ENCODE peak calls at places on chromosomes 13 and 19, in six cellular contexts. One of them, this sample, is unnamed.

GRCh38 chr19:35306473-35307246 is 14.7 kb downstream of the MAG start:
- DNase-seq in thoracic aorta: no peak
- DNase-seq in heart left ventricle: no peak
- DNase-seq in GM06990: no peak
- DNase-seq in brain microvascular endothelial cell: no peak
- DNase-seq in HCT116: no peak
- DNase-seq in this sample: no peak

GRCh38 chr19:13022859-13023636 is 27.8 kb downstream of the NFIX start:
- DNase-seq in thoracic aorta: no peak
- DNase-seq in heart left ventricle: peak; percentile 90
- DNase-seq in GM06990: peak; percentile 46
- DNase-seq in brain microvascular endothelial cell: peak; percentile 74
- DNase-seq in HCT116: no peak
- DNase-seq in this sample: no peak

GRCh38 chr19:55340144-55340783 is 588 bp downstream of the KMT5C start:
- DNase-seq in thoracic aorta: no peak
- DNase-seq in heart left ventricle: no peak
- DNase-seq in GM06990: no peak
- DNase-seq in brain microvascular endothelial cell: no peak
- DNase-seq in HCT116: no peak
- DNase-seq in this sample: no peak

GRCh38 chr19:55581145-55581827 is 638 bp upstream of the ZNF579 start:
- DNase-seq in thoracic aorta: no peak
- DNase-seq in heart left ventricle: no peak
- DNase-seq in GM06990: no peak
- DNase-seq in brain microvascular endothelial cell: no peak
- DNase-seq in HCT116: no peak
- DNase-seq in this sample: no peak

GRCh38 chr19:52689804-52690394 is 44.9 kb downstream of the ZNF611 start:
- DNase-seq in thoracic aorta: peak; percentile 4
- DNase-seq in heart left ventricle: peak; percentile 58
- DNase-seq in GM06990: peak; percentile 61
- DNase-seq in brain microvascular endothelial cell: no peak
- DNase-seq in HCT116: no peak
- DNase-seq in this sample: no peak

GRCh38 chr19:35549174-35549788 is 3.9 kb downstream of the TMEM147 start:
- DNase-seq in thoracic aorta: no peak
- DNase-seq in heart left ventricle: no peak
- DNase-seq in GM06990: peak; percentile 46
- DNase-seq in brain microvascular endothelial cell: peak; percentile 11
- DNase-seq in HCT116: peak; percentile 34
- DNase-seq in this sample: no peak

GRCh38 chr13:48977973-48978372 is 2.3 kb downstream of the FNDC3A start:
- DNase-seq in thoracic aorta: no peak
- DNase-seq in heart left ventricle: no peak
- DNase-seq in GM06990: no peak
- DNase-seq in brain microvascular endothelial cell: peak; percentile 11
- DNase-seq in HCT116: no peak
- DNase-seq in this sample: no peak

GRCh38 chr13:96824110-96824509 is 170.2 kb downstream of the OXGR1 start:
- DNase-seq in thoracic aorta: no peak
- DNase-seq in heart left ventricle: no peak
- DNase-seq in GM06990: no peak
- DNase-seq in brain microvascular endothelial cell: no peak
- DNase-seq in HCT116: no peak
- DNase-seq in this sample: no peak

GRCh38 chr19:5934002-5934401 is 19.9 kb downstream of the CAPS start:
- DNase-seq in thoracic aorta: no peak
- DNase-seq in heart left ventricle: no peak
- DNase-seq in GM06990: no peak
- DNase-seq in brain microvascular endothelial cell: no peak
- DNase-seq in HCT116: no peak
- DNase-seq in this sample: no peak

GRCh38 chr19:3270908-3271307 is 46.4 kb downstream of the CELF5 start:
- DNase-seq in thoracic aorta: no peak
- DNase-seq in heart left ventricle: no peak
- DNase-seq in GM06990: no peak
- DNase-seq in brain microvascular endothelial cell: peak; percentile 11
- DNase-seq in HCT116: peak; percentile 26
- DNase-seq in this sample: no peak

GRCh38 chr19:44613295-44614168 is at the start of gene IGSF23:
- DNase-seq in thoracic aorta: no peak
- DNase-seq in heart left ventricle: no peak
- DNase-seq in GM06990: no peak
- DNase-seq in brain microvascular endothelial cell: no peak
- DNase-seq in HCT116: no peak
- DNase-seq in this sample: no peak

GRCh38 chr13:74205313-74205690 is 71.1 kb upstream of the KLF12 start:
- DNase-seq in thoracic aorta: no peak
- DNase-seq in heart left ventricle: no peak
- DNase-seq in GM06990: no peak
- DNase-seq in brain microvascular endothelial cell: no peak
- DNase-seq in HCT116: no peak
- DNase-seq in this sample: no peak

GRCh38 chr13:46183018-46183940 is 1.3 kb upstream of the LCP1 start:
- DNase-seq in thoracic aorta: no peak
- DNase-seq in heart left ventricle: no peak
- DNase-seq in GM06990: no peak
- DNase-seq in brain microvascular endothelial cell: no peak
- DNase-seq in HCT116: no peak
- DNase-seq in this sample: no peak

GRCh38 chr19:45340899-45341453 is 426 bp downstream of the KLC3 start:
- DNase-seq in thoracic aorta: no peak
- DNase-seq in heart left ventricle: no peak
- DNase-seq in GM06990: no peak
- DNase-seq in brain microvascular endothelial cell: peak; percentile 3
- DNase-seq in HCT116: no peak
- DNase-seq in this sample: no peak

GRCh38 chr13:84684048-84684662 is 801.9 kb upstream of the SLITRK1 start:
- DNase-seq in thoracic aorta: no peak
- DNase-seq in heart left ventricle: peak; percentile 29
- DNase-seq in GM06990: no peak
- DNase-seq in brain microvascular endothelial cell: no peak
- DNase-seq in HCT116: no peak
- DNase-seq in this sample: no peak

GRCh38 chr13:83622422-83622784 is 259.9 kb downstream of the SLITRK1 start:
- DNase-seq in thoracic aorta: no peak
- DNase-seq in heart left ventricle: no peak
- DNase-seq in GM06990: no peak
- DNase-seq in brain microvascular endothelial cell: peak; percentile 76
- DNase-seq in HCT116: no peak
- DNase-seq in this sample: no peak

GRCh38 chr13:21730186-21730880 is 59.5 kb downstream of the FGF9 start:
- DNase-seq in thoracic aorta: no peak
- DNase-seq in heart left ventricle: no peak
- DNase-seq in GM06990: no peak
- DNase-seq in brain microvascular endothelial cell: no peak
- DNase-seq in HCT116: no peak
- DNase-seq in this sample: no peak

GRCh38 chr13:91133941-91134772 is 213.3 kb upstream of the MIR17HG start:
- DNase-seq in thoracic aorta: no peak
- DNase-seq in heart left ventricle: no peak
- DNase-seq in GM06990: no peak
- DNase-seq in brain microvascular endothelial cell: peak; percentile 65
- DNase-seq in HCT116: peak; percentile 45
- DNase-seq in this sample: no peak

GRCh38 chr13:26560456-26560855 is 3.0 kb downstream of the WASF3 start:
- DNase-seq in thoracic aorta: no peak
- DNase-seq in heart left ventricle: no peak
- DNase-seq in GM06990: no peak
- DNase-seq in brain microvascular endothelial cell: no peak
- DNase-seq in HCT116: no peak
- DNase-seq in this sample: no peak

GRCh38 chr13:42757678-42758420 is 23.5 kb upstream of the FAM216B start:
- DNase-seq in thoracic aorta: no peak
- DNase-seq in heart left ventricle: no peak
- DNase-seq in GM06990: no peak
- DNase-seq in brain microvascular endothelial cell: no peak
- DNase-seq in HCT116: no peak
- DNase-seq in this sample: no peak

GRCh38 chr13:42758515-42758914 is 22.9 kb upstream of the FAM216B start:
- DNase-seq in thoracic aorta: no peak
- DNase-seq in heart left ventricle: no peak
- DNase-seq in GM06990: no peak
- DNase-seq in brain microvascular endothelial cell: no peak
- DNase-seq in HCT116: no peak
- DNase-seq in this sample: no peak

GRCh38 chr13:42762251-42762650 is 19.1 kb upstream of the FAM216B start:
- DNase-seq in thoracic aorta: no peak
- DNase-seq in heart left ventricle: no peak
- DNase-seq in GM06990: no peak
- DNase-seq in brain microvascular endothelial cell: peak; percentile 52
- DNase-seq in HCT116: no peak
- DNase-seq in this sample: no peak

GRCh38 chr13:42762917-42763316 is 18.5 kb upstream of the FAM216B start:
- DNase-seq in thoracic aorta: no peak
- DNase-seq in heart left ventricle: no peak
- DNase-seq in GM06990: no peak
- DNase-seq in brain microvascular endothelial cell: peak; percentile 93
- DNase-seq in HCT116: no peak
- DNase-seq in this sample: peak; percentile 10

DNA sequence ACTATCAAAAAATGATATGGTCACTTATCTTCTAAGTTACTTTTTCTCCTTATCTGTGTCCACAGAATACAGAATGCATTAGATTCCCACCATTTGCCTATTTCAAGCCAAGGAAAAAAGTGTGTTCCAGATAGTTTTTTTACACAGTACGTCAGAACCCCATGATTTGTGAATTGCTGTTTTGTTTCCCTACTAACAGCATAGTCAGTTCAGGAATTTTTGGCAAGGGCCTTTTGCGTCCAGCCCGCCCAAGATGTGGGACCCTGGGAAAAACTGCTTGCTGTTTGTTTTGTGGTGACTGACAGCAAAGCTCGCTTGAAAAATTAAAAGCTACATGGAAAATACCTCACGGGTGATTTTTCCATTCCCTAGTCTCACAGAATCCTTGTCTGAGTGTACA is 20.4 kb upstream of the FAM216B start:
- DNase-seq in thoracic aorta: no peak
- DNase-seq in heart left ventricle: no peak
- DNase-seq in GM06990: no peak
- DNase-seq in brain microvascular endothelial cell: peak; percentile 92
- DNase-seq in HCT116: no peak
- DNase-seq in this sample: no peak
- H3K4me3 ChIP-seq in thoracic aorta: no peak overlapping the region
- H3K4me3 ChIP-seq in heart left ventricle: no peak overlapping the region
- H3K4me3 ChIP-seq in GM06990: no peak overlapping the region
- H3K4me3 ChIP-seq in brain microvascular endothelial cell: no peak overlapping the region
- H3K4me3 ChIP-seq in HCT116: no peak overlapping the region
- H3K4me3 ChIP-seq in this sample: no peak overlapping the region

GRCh38 chr19:49672131-49672919 is 4.7 kb upstream of the PRMT1 start:
- DNase-seq in thoracic aorta: no peak
- DNase-seq in heart left ventricle: peak; percentile 84
- DNase-seq in GM06990: peak; percentile 77
- DNase-seq in brain microvascular endothelial cell: peak; percentile 52
- DNase-seq in HCT116: peak; percentile 71
- DNase-seq in this sample: no peak
- TF ChIP-seq CTCF in thoracic aorta: peak; percentile 92
- TF ChIP-seq CTCF in heart left ventricle: peak; percentile 91
- TF ChIP-seq CTCF in GM06990: peak; percentile 99
- TF ChIP-seq CTCF in brain microvascular endothelial cell: peak; percentile 98
- TF ChIP-seq CTCF in HCT116: peak; percentile 96
- TF ChIP-seq CTCF in this sample: peak; percentile 97

GRCh38 chr19:4327252-4327876 is 11.3 kb downstream of the STAP2 start:
- DNase-seq in thoracic aorta: no peak
- DNase-seq in heart left ventricle: peak; percentile 73
- DNase-seq in GM06990: peak; percentile 83
- DNase-seq in brain microvascular endothelial cell: peak; percentile 82
- DNase-seq in HCT116: no peak
- DNase-seq in this sample: no peak

GRCh38 chr19:4326215-4326836 is 12.3 kb downstream of the STAP2 start:
- DNase-seq in thoracic aorta: no peak
- DNase-seq in heart left ventricle: no peak
- DNase-seq in GM06990: no peak
- DNase-seq in brain microvascular endothelial cell: no peak
- DNase-seq in HCT116: no peak
- DNase-seq in this sample: no peak

GRCh38 chr19:4326837-4327251 is 11.8 kb downstream of the STAP2 start:
- DNase-seq in thoracic aorta: no peak
- DNase-seq in heart left ventricle: no peak
- DNase-seq in GM06990: no peak
- DNase-seq in brain microvascular endothelial cell: no peak
- DNase-seq in HCT116: no peak
- DNase-seq in this sample: no peak

GRCh38 chr19:4328243-4328990 is 10.2 kb downstream of the STAP2 start:
- DNase-seq in thoracic aorta: no peak
- DNase-seq in heart left ventricle: peak; percentile 95
- DNase-seq in GM06990: peak; percentile 96
- DNase-seq in brain microvascular endothelial cell: peak; percentile 96
- DNase-seq in HCT116: peak; percentile 87
- DNase-seq in this sample: peak; percentile 37

DNA sequence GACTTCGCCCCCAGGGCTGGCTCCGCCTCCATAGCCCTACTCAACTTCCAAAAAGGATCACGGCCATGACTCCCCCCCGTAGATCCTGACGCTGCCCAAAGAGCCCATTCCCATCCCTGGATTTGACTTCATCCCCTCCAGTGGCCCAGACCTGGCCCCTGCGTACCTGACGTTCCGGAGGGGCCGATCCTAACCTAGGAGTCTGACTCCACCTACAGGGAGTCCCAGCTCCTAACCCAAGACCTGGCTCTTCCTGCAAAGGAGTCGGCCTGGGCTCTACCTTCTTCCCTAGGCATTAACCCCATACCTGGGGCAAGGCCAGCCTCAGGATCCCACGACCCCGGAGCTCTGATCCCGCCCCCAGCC is 10.8 kb downstream of the STAP2 start:
- DNase-seq in thoracic aorta: no peak
- DNase-seq in heart left ventricle: peak; percentile 37
- DNase-seq in GM06990: no peak
- DNase-seq in brain microvascular endothelial cell: no peak
- DNase-seq in HCT116: no peak
- DNase-seq in this sample: no peak
- H3K27me3 ChIP-seq in thoracic aorta: no peaks in the 10 kb centered on the region
- H3K27me3 ChIP-seq in heart left ventricle: no peaks in the 10 kb centered on the region
- H3K27me3 ChIP-seq in GM06990: no peaks in the 10 kb centered on the region
- H3K27me3 ChIP-seq in brain microvascular endothelial cell: no peaks in the 10 kb centered on the region
- H3K27me3 ChIP-seq in HCT116: no peaks in the 10 kb centered on the region
- H3K27me3 ChIP-seq in this sample: no peaks in the 10 kb centered on the region

GRCh38 chr13:111586291-111586690 is 265.8 kb downstream of the TEX29 start:
- DNase-seq in thoracic aorta: no peak
- DNase-seq in heart left ventricle: no peak
- DNase-seq in GM06990: no peak
- DNase-seq in brain microvascular endothelial cell: no peak
- DNase-seq in HCT116: no peak
- DNase-seq in this sample: no peak
- H3K4me3 ChIP-seq in thoracic aorta: no peak overlapping the region
- H3K4me3 ChIP-seq in heart left ventricle: no peak overlapping the region
- H3K4me3 ChIP-seq in GM06990: no peak overlapping the region
- H3K4me3 ChIP-seq in brain microvascular endothelial cell: no peak overlapping the region
- H3K4me3 ChIP-seq in HCT116: no peak overlapping the region
- H3K4me3 ChIP-seq in this sample: no peak overlapping the region

GRCh38 chr13:81927347-81927746 is 1586.4 kb upstream of the SPRY2 start:
- DNase-seq in thoracic aorta: no peak
- DNase-seq in heart left ventricle: no peak
- DNase-seq in GM06990: no peak
- DNase-seq in brain microvascular endothelial cell: no peak
- DNase-seq in HCT116: no peak
- DNase-seq in this sample: no peak

GRCh38 chr13:81929988-81930387 is 1589.1 kb upstream of the SPRY2 start:
- DNase-seq in thoracic aorta: no peak
- DNase-seq in heart left ventricle: no peak
- DNase-seq in GM06990: no peak
- DNase-seq in brain microvascular endothelial cell: no peak
- DNase-seq in HCT116: no peak
- DNase-seq in this sample: peak; percentile 9
- TF ChIP-seq CTCF in thoracic aorta: no peak
- TF ChIP-seq CTCF in heart left ventricle: peak; percentile 28
- TF ChIP-seq CTCF in GM06990: no peak
- TF ChIP-seq CTCF in brain microvascular endothelial cell: peak; percentile 63
- TF ChIP-seq CTCF in HCT116: peak; percentile 5
- TF ChIP-seq CTCF in this sample: peak; percentile 63

This sample was measured in kidney epithelial cell.